ENCODE peak calls at places on chromosomes 11 and 22, in five cellular contexts. B is H1, Z is GM12878, X is NT2/D1, E is HepG2. K is an unnamed sample.

GRCh38 chr11:13000721-13001120 is 8.4 kb upstream of the RASSF10 start:
- DNase-seq in Z (no peak), E (no peak), B (no peak), X (no peak), K (no peak)

GRCh38 chr11:20373102-20373501 is 9.6 kb downstream of the HTATIP2 start:
- DNase-seq in E (no peak), X (no peak), Z (no peak), B (no peak), K (no peak)

GRCh38 chr22:32820131-32820882 is 18.8 kb downstream of the TIMP3 start:
- DNase-seq in X (no peak), E (no peak), Z (no peak), B (no peak), K (no peak)

GRCh38 chr11:64583296-64584262 is 7.4 kb upstream of the SLC22A12 start:
- DNase-seq in E (no peak), X (no peak), B (no peak), Z (no peak), K (no peak)

GRCh38 chr11:23730307-23730998 is 766.4 kb upstream of the LUZP2 start:
- DNase-seq in E (no peak), X (no peak), Z (no peak), B (no peak), K (no peak)

GRCh38 chr11:33317662-33318061 is 60.5 kb downstream of the HIPK3 start:
- DNase-seq in Z (no peak), B (no peak), E (no peak), X (no peak), K (no peak)

GRCh38 chr22:49351761-49352221 is 475.9 kb downstream of the BRD1 start:
- DNase-seq in E (no peak), X (no peak), Z (no peak), B (no peak), K (no peak)

GRCh38 chr22:45268167-45268957 is 16.4 kb upstream of the UPK3A start:
- DNase-seq in Z (no peak), E (no peak), B (peak), X (peak), K (peak)

GRCh38 chr11:116930177-116930576 is 92.8 kb upstream of the APOA1 start:
- DNase-seq in X (no peak), B (no peak), Z (no peak), E (peak), K (no peak)

GRCh38 chr11:102722804-102723203 is 1.9 kb downstream of the MMP8 start:
- DNase-seq in E (no peak), Z (no peak), X (no peak), B (no peak), K (no peak)

GRCh38 chr11:69512790-69513189 is 31.3 kb downstream of the LINC01488 start:
- DNase-seq in Z (no peak), X (no peak), B (no peak), E (no peak), K (no peak)

GRCh38 chr11:121452609-121453150 is at the start of gene SORL1-AS1:
- DNase-seq in B (no peak), Z (no peak), E (no peak), X (no peak), K (no peak)

GRCh38 chr22:31082606-31083376 is 1.7 kb downstream of the SMTN start:
- DNase-seq in B (peak), Z (no peak), E (peak), X (no peak), K (peak)

GRCh38 chr11:63510360-63511130 is 4.7 kb downstream of the LGALS12 start:
- DNase-seq in X (no peak), Z (no peak), B (no peak), E (no peak), K (no peak)

GRCh38 chr11:75547617-75548054 is 14.4 kb upstream of the SERPINH1 start:
- DNase-seq in X (no peak), B (peak), Z (no peak), E (peak), K (peak)

GRCh38 chr11:124758355-124759267 is 3.5 kb downstream of the ESAM start:
- DNase-seq in X (peak), Z (no peak), B (peak), E (peak), K (peak)

GRCh38 chr11:88597387-88597786 is 259.9 kb upstream of the CTSC start:
- DNase-seq in X (no peak), Z (no peak), E (no peak), B (no peak), K (no peak)

GRCh38 chr11:35540526-35540925 is 15.1 kb upstream of the PAMR1 start:
- DNase-seq in E (no peak), B (no peak), X (no peak), Z (no peak), K (no peak)

GRCh38 chr22:49261616-49262015 is 566.1 kb downstream of the BRD1 start:
- DNase-seq in X (no peak), B (no peak), E (no peak), Z (no peak), K (no peak)

GRCh38 chr11:64437426-64437825 is 78.5 kb downstream of the RPS6KA4 start:
- DNase-seq in Z (no peak), B (no peak), X (no peak), E (no peak), K (no peak)

GRCh38 chr11:116376547-116376946 is 396.2 kb downstream of the BUD13 start:
- DNase-seq in Z (no peak), E (peak), B (no peak), X (no peak), K (no peak)

GRCh38 chr11:73520358-73521061 is 77.4 kb downstream of the FAM168A start:
- DNase-seq in Z (peak), E (no peak), X (no peak), B (no peak), K (no peak)

GRCh38 chr11:47004595-47005033 is 68.1 kb downstream of the CSTPP1 start:
- DNase-seq in Z (no peak), B (no peak), E (peak), X (no peak), K (no peak)

GRCh38 chr11:116855413-116855812 is 18.0 kb upstream of the APOA1 start:
- DNase-seq in X (no peak), Z (no peak), E (no peak), B (no peak), K (no peak)

GRCh38 chr22:39110631-39111561 is 13.9 kb downstream of the APOBEC3H start:
- DNase-seq in X (no peak), E (peak), Z (no peak), B (no peak), K (no peak)

GRCh38 chr22:18976197-18976751 is 40.2 kb upstream of the PRODH start:
- DNase-seq in X (no peak), Z (no peak), E (no peak), B (no peak), K (no peak)

GRCh38 chr11:86696004-86696403 is 23.6 kb upstream of the ME3 start:
- DNase-seq in E (peak), X (no peak), Z (no peak), B (no peak), K (no peak)

GRCh38 chr11:118138839-118139420 is 13.7 kb downstream of the SCN4B start:
- DNase-seq in E (no peak), B (no peak), Z (no peak), X (no peak), K (no peak)

GRCh38 chr11:72635309-72635915 is 38.8 kb downstream of the PDE2A start:
- DNase-seq in E (no peak), X (no peak), Z (no peak), B (no peak), K (no peak)

GRCh38 chr11:110763249-110764011 is 51.2 kb upstream of the ARHGAP20 start:
- DNase-seq in B (no peak), E (peak), Z (no peak), X (no peak), K (no peak)
- TF ChIP-seq SUZ12 in B (no peak), E (no peak), Z (no peak), X (no peak), K (no peak)

GRCh38 chr11:76807206-76807875 is 24.2 kb downstream of the TSKU start:
- DNase-seq in B (peak), X (peak), E (peak), Z (no peak), K (peak)
- TF ChIP-seq SUZ12 in B (no peak), X (no peak), E (no peak), Z (no peak), K (no peak)

GRCh38 chr22:40423882-40424640 is 53.7 kb downstream of the SGSM3 start:
- DNase-seq in X (no peak), B (no peak), Z (no peak), E (no peak), K (no peak)
- TF ChIP-seq SUZ12 in X (no peak), B (no peak), Z (no peak), E (no peak), K (no peak)

DNA sequence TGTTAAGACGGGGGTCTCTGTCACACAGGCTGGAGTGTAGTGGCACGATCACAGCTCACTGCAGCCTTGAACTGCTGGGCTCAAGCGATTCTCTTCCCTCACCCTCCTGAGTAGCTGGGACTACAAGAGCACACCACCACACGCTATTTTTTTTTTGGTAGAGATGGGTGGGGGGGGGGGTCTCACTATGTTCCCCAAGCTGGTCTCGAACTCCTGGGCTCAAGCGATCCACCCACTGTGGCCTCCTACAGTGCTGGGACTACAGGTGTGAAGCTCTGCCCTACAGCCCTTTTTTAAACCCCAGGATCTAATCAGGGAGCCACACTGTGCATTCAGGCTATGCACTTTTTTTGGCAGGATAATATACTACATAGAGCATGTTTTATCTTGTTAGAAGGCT is 1.4 kb upstream of the DHCR7 start:
- DNase-seq in X (no peak), E (no peak), Z (no peak), B (no peak), K (no peak)
- TF ChIP-seq SUZ12 in X (no peak), E (no peak), Z (no peak), B (no peak), K (no peak)

GRCh38 chr11:130162733-130163132 is 3.2 kb downstream of the ST14 start:
- DNase-seq in X (no peak), E (no peak), B (no peak), Z (no peak), K (no peak)
- TF ChIP-seq SUZ12 in X (no peak), E (no peak), B (no peak), Z (no peak), K (no peak)

GRCh38 chr22:37018815-37019308 is 385 bp downstream of the TST start:
- DNase-seq in Z (no peak), X (no peak), B (peak), E (peak), K (peak)

GRCh38 chr22:37021710-37022482 is 2.4 kb downstream of the MPST start:
- DNase-seq in E (no peak), B (peak), X (peak), Z (no peak), K (peak)

GRCh38 chr22:37021041-37021440 is 1.5 kb downstream of the MPST start:
- DNase-seq in X (no peak), Z (no peak), B (no peak), E (no peak), K (no peak)

GRCh38 chr22:37019309-37020191 is at the start of the genes MPST and TST:
- DNase-seq in Z (no peak), X (no peak), E (peak), B (peak), K (peak)

GRCh38 chr22:37020192-37020479 is 594 bp downstream of the MPST start:
- DNase-seq in X (no peak), E (no peak), B (no peak), Z (no peak), K (peak)
- TF ChIP-seq SUZ12 in X (no peak), E (no peak), B (no peak), Z (no peak), K (no peak)

DNA sequence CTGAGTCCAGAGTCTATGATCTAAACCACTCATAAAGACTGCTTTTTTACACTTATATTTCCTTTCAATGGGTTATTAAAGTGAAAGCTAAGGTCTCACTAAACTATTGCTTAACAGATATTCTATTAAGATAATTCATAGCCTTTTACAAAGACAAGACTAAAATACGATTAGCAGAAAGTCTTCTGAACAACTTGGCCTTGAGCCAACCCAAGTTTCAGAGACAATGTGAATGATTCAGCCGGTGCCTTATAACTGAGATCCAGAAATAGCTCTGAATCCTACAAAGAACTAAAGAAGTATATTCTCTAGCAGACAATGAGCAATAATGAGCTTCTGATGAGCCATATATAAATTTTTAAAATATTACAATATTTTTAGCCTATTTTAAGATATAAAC is 41.5 kb upstream of the CARD18 start:
- DNase-seq in Z (no peak), X (no peak), E (no peak), B (no peak), K (no peak)
- TF ChIP-seq SUZ12 in Z (no peak), X (no peak), E (no peak), B (no peak), K (no peak)

DNA sequence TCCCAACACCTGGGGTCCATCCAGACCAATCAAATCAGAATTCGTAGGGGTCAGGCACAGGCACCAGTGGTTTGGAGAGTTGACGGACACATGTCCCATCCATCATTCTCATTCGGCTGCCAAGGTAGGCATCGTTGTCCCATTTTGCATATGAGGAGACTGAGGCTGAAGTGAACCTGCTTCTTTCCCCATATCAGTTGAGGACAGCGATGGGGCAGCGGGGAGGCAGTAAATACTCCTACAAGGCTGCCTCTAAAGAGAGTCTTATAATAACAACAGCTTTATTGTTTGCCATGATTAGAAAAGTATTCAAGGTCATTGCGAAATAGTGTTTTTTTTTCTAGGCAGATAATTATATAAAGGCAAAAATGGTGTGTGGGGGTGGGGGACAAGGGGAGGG is 1.6 kb upstream of the BEST1 start:
- DNase-seq in E (no peak), B (no peak), Z (no peak), X (no peak), K (no peak)
- TF ChIP-seq SUZ12 in E (no peak), B (no peak), Z (no peak), X (no peak), K (no peak)

GRCh38 chr11:94128746-94129504 is at the start of gene PANX1:
- DNase-seq in E (peak), X (no peak), Z (no peak), B (peak), K (peak)

GRCh38 chr11:94130589-94131362 is 2.1 kb downstream of the PANX1 start:
- DNase-seq in E (no peak), B (no peak), X (no peak), Z (no peak), K (no peak)

GRCh38 chr11:94128171-94128745 is 383 bp upstream of the PANX1 start:
- DNase-seq in Z (no peak), B (peak), X (no peak), E (no peak), K (peak)

GRCh38 chr11:94131363-94132115 is 2.9 kb downstream of the PANX1 start:
- DNase-seq in B (peak), X (no peak), Z (no peak), E (no peak), K (no peak)

DNA sequence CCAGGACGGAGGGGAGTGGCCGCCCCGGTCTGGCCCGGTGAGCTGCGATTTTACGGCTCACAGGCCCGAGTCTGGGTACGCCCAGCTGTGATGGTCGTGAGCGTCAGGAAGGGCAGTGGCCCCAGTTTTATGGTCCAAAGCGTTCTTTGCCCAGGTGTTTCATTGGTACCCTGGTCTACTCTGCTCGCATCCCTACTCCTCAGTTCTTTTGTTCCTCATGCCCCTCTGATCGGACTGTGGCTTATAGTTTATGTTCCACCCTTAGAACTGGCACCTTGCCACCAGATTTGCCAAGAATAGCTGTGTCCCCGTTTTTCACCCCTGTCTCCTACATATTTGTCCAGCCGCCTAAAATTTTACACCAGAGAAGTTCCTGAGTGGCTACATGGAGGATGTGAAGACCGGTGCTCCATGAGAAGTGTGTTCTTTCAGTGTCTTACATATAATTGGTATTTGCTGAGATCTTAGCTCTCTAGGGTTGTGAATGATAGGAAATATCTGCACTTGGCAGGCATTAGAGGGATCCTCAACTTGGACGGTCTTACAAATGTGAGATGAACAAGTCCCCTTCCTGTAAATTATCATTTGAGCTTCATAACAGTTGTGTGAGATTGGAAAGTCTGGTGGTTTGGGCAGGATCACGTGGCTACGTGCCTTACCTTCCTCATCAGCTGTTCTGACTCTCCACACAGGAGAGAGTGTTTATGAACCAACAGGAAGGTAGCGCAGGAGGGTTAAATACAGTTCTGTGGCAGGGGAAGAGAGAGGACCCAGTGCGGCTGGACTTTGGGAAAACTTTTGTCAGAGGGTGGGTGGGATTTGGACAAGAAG is 1.1 kb downstream of the PANX1 start:
- DNase-seq in Z (no peak), X (no peak), B (peak), E (no peak), K (no peak)
- TF ChIP-seq SUZ12 in Z (no peak), X (no peak), B (no peak), E (no peak), K (no peak)

GRCh38 chr11:28139848-28140415 is 31.7 kb downstream of the METTL15 start:
- DNase-seq in E (no peak), Z (no peak), X (peak), B (no peak), K (no peak)
- TF ChIP-seq SUZ12 in E (no peak), Z (no peak), X (no peak), B (no peak), K (no peak)

K was measured in HEK293T.